ENCODE peak calls at places on chromosomes 4 and X, in four cellular contexts. D is HepG2, S is H1, E is HCT116. R is an unnamed sample.

GRCh38 chr4:20544645-20545044 is 155.6 kb upstream of the PACRGL start:
- DNase-seq in D (peak; percentile 14), E (peak; percentile 8), S (no peak), R (peak; percentile 16)

GRCh38 chr4:158020175-158020574 is 152.7 kb downstream of the GASK1B start:
- DNase-seq in D (peak; percentile 92), E (peak; percentile 18), S (no peak), R (no peak)

GRCh38 chr4:74546020-74546419 is 101.1 kb downstream of the AREG start:
- DNase-seq in E (no peak), S (no peak), D (no peak), R (no peak)

GRCh38 chr4:6693274-6694176 is at the start of gene S100P:
- DNase-seq in D (peak; percentile 86), S (no peak), E (no peak), R (no peak)

GRCh38 chr4:18934197-18934596 is 912.6 kb upstream of the LCORL start:
- DNase-seq in S (no peak), E (no peak), D (no peak), R (no peak)

GRCh38 chr4:12692815-12693214 is 791.3 kb downstream of the RAB28 start:
- DNase-seq in D (no peak), E (no peak), S (no peak), R (no peak)

GRCh38 chr4:53365121-53365485 is 758 bp downstream of the SCFD2 start:
- DNase-seq in E (no peak), S (no peak), D (peak; percentile 11), R (no peak)

GRCh38 chr4:6732441-6733357 is 16.7 kb downstream of the BLOC1S4 start:
- DNase-seq in D (peak; percentile 77), E (peak; percentile 39), S (no peak), R (no peak)

GRCh38 chr4:149140841-149141240 is 674.8 kb downstream of the IQCM start:
- DNase-seq in D (no peak), E (no peak), S (no peak), R (no peak)

GRCh38 chr4:98603683-98604573 is 54.5 kb downstream of the TSPAN5 start:
- DNase-seq in S (no peak), D (no peak), E (no peak), R (no peak)

GRCh38 chrX:77493677-77494553 is 46.7 kb downstream of the FGF16 start:
- DNase-seq in S (peak; percentile 47), D (peak; percentile 7), E (no peak), R (peak; percentile 80)
- TF ChIP-seq ZNF274 in S (no peak), D (no peak), E (no peak), R (no peak)

GRCh38 chrX:125711103-125711502 is 391.4 kb downstream of the TEX13C start:
- DNase-seq in E (no peak), D (no peak), S (no peak), R (no peak)
- H3K9me3 ChIP-seq in E (no peaks in the 10 kb centered on the region), D (peaks cover 72% of the 10 kb centered on the region), S (no peaks in the 10 kb centered on the region), R (no peaks in the 10 kb centered on the region)

GRCh38 chr4:3123201-3123671 is 48.8 kb downstream of the HTT start:
- DNase-seq in E (no peak), S (no peak), D (no peak), R (no peak)
- H3K36me3 ChIP-seq in E (peaks cover 13% of the 10 kb centered on the region), S (peaks cover 36% of the 10 kb centered on the region), D (peaks cover 21% of the 10 kb centered on the region), R (peaks cover 75% of the 10 kb centered on the region)

DNA sequence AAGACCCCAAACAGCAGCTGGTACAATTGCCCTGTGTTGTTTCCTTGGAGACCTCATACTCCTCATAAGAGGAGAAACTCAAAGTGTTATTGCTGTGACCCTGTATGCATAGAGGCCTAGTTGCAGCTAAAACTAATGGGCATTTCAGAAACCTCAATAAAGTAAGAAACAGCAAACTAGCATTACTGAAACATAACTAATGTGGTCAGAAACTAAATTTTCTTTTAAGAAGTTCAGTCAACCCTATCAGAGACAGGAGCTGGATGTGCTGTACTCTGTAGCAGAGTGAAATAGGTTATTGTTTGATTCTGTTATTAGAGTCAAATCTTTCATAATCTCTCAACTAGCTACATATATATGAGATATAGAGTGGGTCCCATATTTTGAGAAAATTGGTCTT is 257.5 kb upstream of the IRS4 start:
- DNase-seq in E (no peak), D (no peak), S (no peak), R (no peak)
- TF ChIP-seq ZNF274 in E (no peak), D (no peak), S (no peak), R (no peak)

DNA sequence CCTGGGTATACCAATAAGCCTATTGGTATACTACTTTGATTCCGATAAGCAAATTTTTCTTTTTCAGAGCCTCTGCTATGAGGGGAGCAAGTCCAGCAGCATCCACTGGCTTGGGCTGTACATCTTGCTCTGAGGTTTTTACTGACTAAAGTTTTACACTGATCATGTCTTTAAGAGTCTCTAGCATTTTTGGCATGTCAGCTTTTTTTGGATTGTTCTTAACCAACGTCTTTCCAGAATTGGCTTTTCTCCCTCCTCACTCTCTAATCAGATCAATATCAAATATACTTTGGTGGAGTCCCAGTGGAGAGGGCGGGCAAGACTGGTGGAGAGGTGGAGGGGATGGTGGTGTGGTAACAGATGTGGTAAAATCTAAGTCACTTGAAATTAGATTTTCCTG is 196.8 kb downstream of the HEPH start:
- DNase-seq in S (no peak), E (no peak), D (no peak), R (no peak)
- H3K9me3 ChIP-seq in S (peaks cover 12% of the 10 kb centered on the region), E (no peaks in the 10 kb centered on the region), D (peaks cover 20% of the 10 kb centered on the region), R (no peaks in the 10 kb centered on the region)

DNA sequence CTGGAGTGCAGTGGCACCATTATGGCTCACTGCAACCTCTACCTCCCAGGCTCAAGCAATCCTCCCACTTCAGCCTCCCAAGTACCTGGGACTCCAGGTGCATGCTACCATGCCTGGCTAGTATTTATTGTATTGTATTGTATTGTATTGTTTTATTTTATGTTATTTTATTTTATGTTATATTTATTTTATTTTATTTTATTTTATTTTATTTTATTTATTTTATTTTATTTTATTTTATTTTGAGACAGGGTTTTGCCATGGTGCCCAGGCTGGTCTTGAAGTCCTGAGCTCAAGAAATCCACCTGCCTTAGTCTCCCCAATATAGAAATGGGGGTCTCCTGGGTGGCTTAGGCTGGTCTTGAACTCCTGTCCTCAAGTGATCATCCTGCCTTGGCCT is 42.6 kb downstream of the ELF2 start:
- DNase-seq in E (no peak), D (no peak), S (no peak), R (no peak)
- H3K36me3 ChIP-seq in E (no peaks in the 10 kb centered on the region), D (no peaks in the 10 kb centered on the region), S (no peaks in the 10 kb centered on the region), R (peaks cover 6% of the 10 kb centered on the region)

GRCh38 chrX:64192673-64193072 is 12.8 kb downstream of the AMER1 start:
- DNase-seq in E (no peak), S (no peak), D (no peak), R (no peak)
- TF ChIP-seq ZNF274 in E (no peak), S (no peak), D (no peak), R (no peak)

GRCh38 chrX:22969416-22969815 is 30.3 kb upstream of the DDX53 start:
- DNase-seq in S (no peak), E (no peak), D (no peak), R (no peak)
- H3K9me3 ChIP-seq in S (no peaks in the 10 kb centered on the region), E (no peaks in the 10 kb centered on the region), D (no peaks in the 10 kb centered on the region), R (no peaks in the 10 kb centered on the region)

DNA sequence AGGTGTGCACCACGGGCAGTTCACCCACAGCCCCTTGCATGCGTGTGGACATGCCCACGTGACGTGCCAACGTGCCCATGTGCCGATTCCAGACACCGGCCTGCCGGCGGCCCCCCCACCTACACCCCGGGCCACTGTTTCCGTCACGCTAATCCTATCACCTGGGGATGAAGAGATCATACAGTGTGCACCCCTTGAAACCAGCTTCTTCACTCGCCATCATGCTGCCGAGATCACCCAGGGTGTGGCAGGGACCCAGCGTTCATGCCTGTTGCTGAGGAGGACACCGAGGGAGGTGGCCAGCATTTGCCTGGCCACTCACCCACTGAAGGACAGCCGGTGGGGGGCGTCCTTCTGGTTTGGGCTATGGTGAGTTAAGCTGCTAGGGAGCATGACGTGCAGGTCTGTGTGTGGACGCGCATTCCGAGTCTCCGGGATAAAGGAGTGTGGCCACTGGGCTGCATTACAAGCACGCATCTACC is 14.1 kb downstream of the CTBP1 start:
- DNase-seq in E (no peak), S (no peak), D (no peak), R (no peak)
- H3K36me3 ChIP-seq in E (peaks cover 19% of the 10 kb centered on the region), S (peaks cover 59% of the 10 kb centered on the region), D (peaks cover 26% of the 10 kb centered on the region), R (peaks cover 96% of the 10 kb centered on the region)

R was measured in NT2/D1.